ENCODE peak calls at places on chromosomes 3 and 15, in five cellular contexts. W is NT2/D1, R is HepG2, S is H1, V is GM12878. Z is an unnamed sample.

GRCh38 chr15:67845974-67846373 is 6.1 kb upstream of the RNU6-1 start:
- DNase-seq in W (no peak), R (no peak), S (no peak), V (no peak), Z (no peak)

GRCh38 chr3:113161661-113162060 is 49.7 kb upstream of the BOC start:
- DNase-seq in W (no peak), R (no peak), S (no peak), V (no peak), Z (no peak)

GRCh38 chr3:177820683-177821316 is 623.5 kb upstream of the TBL1XR1 start:
- DNase-seq in W (no peak), R (no peak), S (no peak), V (peak), Z (no peak)

GRCh38 chr3:196661400-196661799 is 21.9 kb downstream of the NRROS start:
- DNase-seq in W (no peak), R (no peak), S (no peak), V (no peak), Z (no peak)

GRCh38 chr3:7876741-7877297 is 624.8 kb upstream of the LMCD1 start:
- DNase-seq in W (no peak), R (no peak), S (no peak), V (no peak), Z (no peak)

GRCh38 chr15:77514635-77515421 is 94.1 kb downstream of the HMG20A start:
- DNase-seq in W (no peak), R (no peak), S (no peak), V (no peak), Z (no peak)

GRCh38 chr3:43365601-43366305 is 79.4 kb downstream of the SNRK start:
- DNase-seq in W (no peak), R (no peak), S (no peak), V (no peak), Z (no peak)

GRCh38 chr15:68062946-68063345 is 8.8 kb downstream of the PIAS1 start:
- DNase-seq in W (no peak), R (no peak), S (no peak), V (no peak), Z (no peak)

GRCh38 chr3:31925271-31925630 is 55.8 kb downstream of the OSBPL10 start:
- DNase-seq in W (no peak), R (no peak), S (no peak), V (no peak), Z (no peak)

GRCh38 chr15:32641517-32642059 is at the start of gene SCG5:
- DNase-seq in W (peak), R (no peak), S (peak), V (no peak), Z (no peak)

GRCh38 chr15:90037510-90037860 is 36.4 kb downstream of the ZNF710 start:
- DNase-seq in W (no peak), R (peak), S (no peak), V (no peak), Z (no peak)

DNA sequence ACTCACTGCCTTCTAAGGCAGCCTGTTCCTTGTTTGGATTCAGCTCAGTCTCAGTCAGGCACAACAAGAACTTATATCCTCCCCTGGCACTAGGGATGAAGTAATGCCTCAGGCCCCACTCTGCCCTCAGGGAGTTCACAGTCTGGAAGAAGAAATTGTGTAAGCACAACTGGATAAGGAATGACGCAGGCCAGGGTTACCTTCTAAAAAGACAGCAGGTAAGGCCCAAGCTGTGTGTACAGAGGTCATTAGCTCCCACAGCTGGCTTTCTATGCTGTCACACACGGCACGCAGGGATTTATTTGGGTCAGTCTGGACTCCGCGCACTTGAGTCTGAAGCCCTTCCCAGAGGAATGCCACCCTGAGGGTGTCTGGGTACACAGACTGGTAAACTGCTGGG is 82.9 kb downstream of the IQSEC1 start:
- DNase-seq in W (no peak), R (no peak), S (no peak), V (no peak), Z (no peak)
- TF ChIP-seq SUZ12 in W (no peak), R (no peak), S (no peak), V (no peak), Z (no peak)

GRCh38 chr3:153050978-153051377 is 111.0 kb upstream of the RAP2B start:
- DNase-seq in W (no peak), R (no peak), S (no peak), V (no peak), Z (no peak)
- TF ChIP-seq SUZ12 in W (no peak), R (no peak), S (no peak), V (no peak), Z (no peak)

GRCh38 chr15:69451951-69452701 is 492 bp upstream of the RPLP1 start:
- DNase-seq in W (no peak), R (peak), S (no peak), V (no peak), Z (peak)
- TF ChIP-seq SUZ12 in W (no peak), R (no peak), S (no peak), V (no peak), Z (no peak)

GRCh38 chr3:64523324-64523723 is 164.5 kb downstream of the ADAMTS9 start:
- DNase-seq in W (no peak), R (no peak), S (no peak), V (no peak), Z (no peak)

GRCh38 chr3:64518950-64519349 is 168.8 kb downstream of the ADAMTS9 start:
- DNase-seq in W (no peak), R (no peak), S (no peak), V (no peak), Z (no peak)

GRCh38 chr3:64518496-64518895 is 169.3 kb downstream of the ADAMTS9 start:
- DNase-seq in W (no peak), R (no peak), S (no peak), V (no peak), Z (no peak)

GRCh38 chr3:64514889-64515288 is 172.9 kb downstream of the ADAMTS9 start:
- DNase-seq in W (no peak), R (no peak), S (no peak), V (no peak), Z (no peak)

GRCh38 chr3:64520334-64520733 is 167.5 kb downstream of the ADAMTS9 start:
- DNase-seq in W (no peak), R (no peak), S (no peak), V (no peak), Z (no peak)
- TF ChIP-seq SUZ12 in W (no peak), R (no peak), S (no peak), V (no peak), Z (no peak)